ENCODE peak calls at places on chromosomes 4 and X, in nine cellular contexts. T, X, C, D, I, J, G, W and U are unnamed samples.

GRCh38 chrX:108297290-108297689 is 140.9 kb downstream of the COL4A6 start:
- DNase-seq in T (no peak), X (no peak), C (no peak), D (no peak), I (no peak), J (no peak), G (no peak), W (no peak), U (no peak)

GRCh38 chr4:41506071-41506470 is 31.9 kb upstream of the LIMCH1 start:
- DNase-seq in T (no peak), X (no peak), C (no peak), D (no peak), I (no peak), J (no peak), G (no peak), W (no peak), U (no peak)

GRCh38 chr4:114780205-114780604 is 181.6 kb downstream of the UGT8 start:
- DNase-seq in T (peak; percentile 29), X (peak; percentile 24), C (no peak), D (no peak), I (no peak), J (peak; percentile 9), G (no peak), W (peak; percentile 14), U (no peak)

GRCh38 chr4:130071746-130072145 is 975.8 kb downstream of the C4orf33 start:
- DNase-seq in T (no peak), X (no peak), C (no peak), D (no peak), I (no peak), J (no peak), G (no peak), W (no peak), U (no peak)

GRCh38 chrX:57587062-57587461 is 4.7 kb upstream of the ZXDB start:
- DNase-seq in T (no peak), X (no peak), C (no peak), D (no peak), I (no peak), J (no peak), G (no peak), W (no peak), U (no peak)

GRCh38 chr4:173436149-173436579 is 37.2 kb upstream of the SCRG1 start:
- DNase-seq in T (no peak), X (no peak), C (no peak), D (no peak), I (no peak), J (peak; percentile 80), G (no peak), W (no peak), U (no peak)

GRCh38 chr4:152999376-153000067 is 63.4 kb downstream of the FHDC1 start:
- DNase-seq in T (no peak), X (no peak), C (no peak), D (no peak), I (no peak), J (no peak), G (no peak), W (no peak), U (no peak)

GRCh38 chrX:70476934-70477733 is 32.5 kb downstream of the DLG3 start:
- DNase-seq in T (no peak), X (peak; percentile 78), C (no peak), D (no peak), I (peak; percentile 59), J (peak; percentile 68), G (no peak), W (no peak), U (no peak)

GRCh38 chr4:96993528-96993927 is 1149.7 kb downstream of the STPG2 start:
- DNase-seq in T (no peak), X (no peak), C (no peak), D (no peak), I (no peak), J (no peak), G (no peak), W (no peak), U (no peak)

GRCh38 chrX:49919617-49920016 is 2.8 kb upstream of the CLCN5 start:
- DNase-seq in T (peak; percentile 49), X (no peak), C (no peak), D (no peak), I (peak; percentile 61), J (peak; percentile 89), G (peak; percentile 50), W (peak; percentile 9), U (no peak)

GRCh38 chr4:63670735-63671134 is 738.5 kb downstream of the TECRL start:
- DNase-seq in T (no peak), X (no peak), C (no peak), D (no peak), I (no peak), J (no peak), G (no peak), W (no peak), U (no peak)

GRCh38 chrX:39260965-39261364 is 459.7 kb downstream of the MID1IP1 start:
- DNase-seq in T (no peak), X (no peak), C (no peak), D (no peak), I (no peak), J (no peak), G (no peak), W (no peak), U (no peak)

GRCh38 chr4:107853444-107854325 is 29.0 kb downstream of the SGMS2 start:
- DNase-seq in T (no peak), X (peak; percentile 42), C (no peak), D (no peak), I (no peak), J (peak; percentile 89), G (no peak), W (no peak), U (no peak)

GRCh38 chr4:123278755-123279154 is 117.8 kb upstream of the SPRY1 start:
- DNase-seq in T (no peak), X (no peak), C (no peak), D (no peak), I (no peak), J (no peak), G (no peak), W (no peak), U (no peak)

GRCh38 chrX:121504148-121504547 is 456.7 kb downstream of the GLUD2 start:
- DNase-seq in T (no peak), X (no peak), C (no peak), D (no peak), I (no peak), J (no peak), G (no peak), W (no peak), U (no peak)

GRCh38 chr4:69800599-69800998 is 40.2 kb upstream of the SULT1B1 start:
- DNase-seq in T (no peak), X (no peak), C (no peak), D (no peak), I (no peak), J (peak; percentile 47), G (no peak), W (no peak), U (no peak)

GRCh38 chr4:121147923-121148443 is 16.1 kb downstream of the TNIP3 start:
- DNase-seq in T (no peak), X (no peak), C (no peak), D (no peak), I (no peak), J (peak; percentile 15), G (no peak), W (no peak), U (no peak)

GRCh38 chr4:121330180-121330665 is 50.6 kb downstream of the QRFPR start:
- DNase-seq in T (no peak), X (no peak), C (no peak), D (no peak), I (no peak), J (no peak), G (no peak), W (no peak), U (no peak)

DNA sequence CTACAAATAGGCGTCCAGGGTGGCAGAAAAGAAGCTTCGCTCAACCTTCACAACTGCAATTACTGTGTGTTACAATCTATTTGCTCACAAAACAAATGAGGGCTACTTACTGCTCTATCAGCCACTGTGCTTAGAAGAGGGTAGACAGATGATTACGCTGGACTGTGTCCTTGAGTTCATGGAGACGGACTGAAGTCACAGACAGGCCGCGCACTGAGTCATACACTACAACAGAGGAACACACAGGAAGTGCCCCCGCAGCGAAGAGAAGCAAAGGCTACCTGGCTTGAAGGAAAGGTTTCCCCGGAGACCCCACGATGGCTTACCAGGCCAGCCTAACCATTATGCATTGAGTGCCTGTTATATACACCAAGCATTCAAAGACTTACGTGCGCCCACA is 25.6 kb downstream of the FAT1 start:
- DNase-seq in T (no peak), X (no peak), C (no peak), D (no peak), I (no peak), J (no peak), G (no peak), W (peak; percentile 83), U (no peak)
- H3K4me1 ChIP-seq in T (peaks cover 19% of the 10 kb centered on the region), X (peaks cover 91% of the 10 kb centered on the region), C (peaks cover 66% of the 10 kb centered on the region), D (peaks cover 16% of the 10 kb centered on the region), I (peaks cover 19% of the 10 kb centered on the region), J (peaks cover 22% of the 10 kb centered on the region), G (no peaks in the 10 kb centered on the region), W (peaks cover 88% of the 10 kb centered on the region), U (no peaks in the 10 kb centered on the region)

GRCh38 chr4:38866973-38867477 is 581 bp upstream of the FAM114A1 start:
- DNase-seq in T (no peak), X (no peak), C (no peak), D (no peak), I (no peak), J (no peak), G (no peak), W (no peak), U (no peak)
- H3K27ac ChIP-seq in T (no peak overlapping the region), X (peak overlapping the region; percentile 20), C (peak overlapping the region; percentile 64), D (peak overlapping the region; percentile 91), I (peak overlapping the region; percentile 88), J (peak overlapping the region; percentile 77), G (no peak overlapping the region), W (peak overlapping the region; percentile 75), U (peak overlapping the region; percentile 92)

GRCh38 chr4:62133498-62133897 is 933.4 kb downstream of the ADGRL3 start:
- DNase-seq in T (no peak), X (no peak), C (no peak), D (no peak), I (no peak), J (no peak), G (no peak), W (no peak), U (no peak)
- H3K4me3 ChIP-seq in T (no peak overlapping the region), X (no peak overlapping the region), C (no peak overlapping the region), D (no peak overlapping the region), I (peak overlapping the region; percentile 50), J (no peak overlapping the region), G (no peak overlapping the region), W (no peak overlapping the region), U (no peak overlapping the region)

DNA sequence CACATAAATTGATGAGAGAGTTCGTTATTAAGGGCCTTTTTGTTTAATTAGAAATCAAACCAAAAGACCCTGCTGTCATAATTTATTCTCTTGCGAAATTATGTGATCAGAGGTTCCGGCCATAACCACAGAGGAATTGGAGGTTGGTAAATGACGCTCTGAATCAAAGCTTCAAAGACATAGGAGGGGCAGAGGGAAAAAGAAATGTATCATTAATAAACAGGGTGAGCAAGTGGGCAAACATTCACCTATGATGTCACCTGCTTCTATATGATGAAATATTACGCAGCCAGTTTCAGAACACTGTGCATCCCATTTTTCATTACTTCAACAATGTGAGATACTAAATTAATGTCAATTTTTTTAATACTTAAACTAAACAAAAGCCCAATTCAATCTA is 230.0 kb upstream of the JADE1 start:
- DNase-seq in T (no peak), X (no peak), C (no peak), D (no peak), I (no peak), J (no peak), G (no peak), W (no peak), U (no peak)
- H3K4me1 ChIP-seq in T (no peaks in the 10 kb centered on the region), X (no peaks in the 10 kb centered on the region), C (no peaks in the 10 kb centered on the region), D (peaks cover 5% of the 10 kb centered on the region), I (no peaks in the 10 kb centered on the region), J (peaks cover under 1% of the 10 kb centered on the region), G (no peaks in the 10 kb centered on the region), W (peaks cover under 1% of the 10 kb centered on the region), U (peaks cover 8% of the 10 kb centered on the region)

GRCh38 chr4:139465922-139466321 is 12.0 kb downstream of the RAB33B start:
- DNase-seq in T (no peak), X (no peak), C (no peak), D (no peak), I (no peak), J (no peak), G (no peak), W (no peak), U (no peak)
- H3K27ac ChIP-seq in T (no peak overlapping the region), X (no peak overlapping the region), C (no peak overlapping the region), D (no peak overlapping the region), I (no peak overlapping the region), J (no peak overlapping the region), G (no peak overlapping the region), W (no peak overlapping the region), U (no peak overlapping the region)